ENCODE peak calls at places on chromosomes 11 and 22, in ten cellular contexts. O, F, Z, Y, Q, U, B, R, J and S are unnamed samples.

GRCh38 chr22:44702479-44703219 is 645 bp downstream of the PRR5 start:
- DNase-seq in Z (no peak), Q (no peak), R (peak), O (no peak), F (no peak), J (peak), Y (no peak), B (peak), U (no peak), S (no peak)

GRCh38 chr11:118175600-118176399 is 639 bp downstream of the SCN2B start:
- DNase-seq in R (no peak), Y (no peak), B (no peak), O (no peak), U (no peak), Q (no peak), F (no peak), Z (no peak), J (no peak), S (no peak)

GRCh38 chr11:94550513-94550912 is 6.8 kb downstream of the FUT4 start:
- DNase-seq in Q (no peak), F (no peak), J (no peak), O (no peak), Y (no peak), B (no peak), Z (no peak), R (no peak), U (no peak), S (no peak)

GRCh38 chr11:68792400-68792955 is 41.2 kb upstream of the TESMIN start:
- DNase-seq in Y (no peak), U (no peak), J (no peak), R (no peak), Q (peak), O (no peak), F (no peak), B (peak), Z (no peak), S (no peak)

GRCh38 chr11:45688472-45689033 is 23.1 kb upstream of the CHST1 start:
- DNase-seq in Q (no peak), R (no peak), U (no peak), O (no peak), F (no peak), Y (no peak), J (no peak), B (no peak), Z (no peak), S (no peak)

GRCh38 chr22:49023879-49024774 is 803.5 kb downstream of the BRD1 start:
- DNase-seq in U (no peak), O (no peak), Y (no peak), B (no peak), Q (no peak), Z (peak), J (no peak), R (no peak), F (no peak), S (no peak)

GRCh38 chr11:67488155-67488480 is 5.3 kb downstream of the AIP start:
- DNase-seq in J (no peak), R (no peak), U (no peak), Z (no peak), Q (no peak), Y (no peak), B (no peak), O (no peak), F (no peak), S (no peak)

GRCh38 chr11:105046898-105047579 is 1.9 kb upstream of the CARD16 start:
- DNase-seq in F (no peak), R (no peak), J (peak), O (no peak), Q (peak), Z (no peak), Y (no peak), B (peak), U (no peak), S (no peak)

GRCh38 chr11:28223577-28223976 is 115.4 kb downstream of the METTL15 start:
- DNase-seq in Q (no peak), R (no peak), O (no peak), Z (no peak), F (no peak), J (no peak), Y (no peak), U (no peak), B (no peak), S (no peak)

GRCh38 chr11:73532310-73532709 is 65.6 kb downstream of the FAM168A start:
- DNase-seq in O (no peak), U (no peak), F (no peak), R (no peak), Z (no peak), J (no peak), Y (no peak), Q (no peak), B (no peak), S (no peak)

GRCh38 chr22:45051946-45052345 is 42.1 kb upstream of the PHF21B start:
- DNase-seq in J (no peak), F (no peak), O (no peak), Q (no peak), Z (no peak), U (no peak), Y (no peak), B (no peak), R (no peak), S (no peak)

GRCh38 chr11:19345848-19346681 is 105.3 kb upstream of the E2F8 start:
- DNase-seq in R (peak), Q (no peak), U (peak), Y (no peak), Z (no peak), F (no peak), O (no peak), J (peak), B (no peak), S (no peak)

GRCh38 chr22:27474711-27475547 is 326.6 kb downstream of the MN1 start:
- DNase-seq in O (no peak), Y (no peak), R (peak), B (peak), Q (peak), U (no peak), F (no peak), Z (no peak), J (peak), S (no peak)

GRCh38 chr11:67252831-67253239 is 13.4 kb upstream of the GRK2 start:
- DNase-seq in Y (no peak), Z (no peak), O (no peak), R (peak), B (peak), Q (peak), U (no peak), F (no peak), J (peak), S (no peak)

GRCh38 chr22:17368144-17368726 is 1.0 kb upstream of the CECR2 start:
- DNase-seq in Y (no peak), Z (no peak), O (no peak), B (no peak), F (no peak), R (no peak), Q (no peak), U (no peak), J (no peak), S (no peak)

GRCh38 chr11:78914503-78914902 is 339.8 kb upstream of the NARS2 start:
- DNase-seq in U (no peak), F (no peak), B (no peak), O (no peak), Y (no peak), J (no peak), R (no peak), Q (no peak), Z (no peak), S (no peak)

GRCh38 chr22:17781319-17782031 is 7.2 kb upstream of the BID start:
- DNase-seq in R (peak), Y (peak), Z (no peak), J (peak), B (peak), U (no peak), O (no peak), Q (peak), F (no peak), S (peak)

GRCh38 chr11:88377661-88378060 is 40.1 kb upstream of the CTSC start:
- DNase-seq in J (no peak), B (no peak), Z (no peak), F (no peak), O (no peak), U (no peak), R (no peak), Y (no peak), Q (no peak), S (no peak)